ENCODE peak calls at places on chromosomes 16 and 17, in six cellular contexts. X, D, V, L, H and F are unnamed samples.

GRCh38 chr17:7559307-7560171 is 989 bp downstream of the TNFSF13 start:
- DNase-seq in X (no peak), D (no peak), V (no peak), L (no peak), H (no peak), F (no peak)

GRCh38 chr16:28139530-28139929 is 72.2 kb downstream of the XPO6 start:
- DNase-seq in X (no peak), D (no peak), V (no peak), L (no peak), H (peak), F (no peak)

GRCh38 chr16:88722784-88723506 is 16.6 kb downstream of the CTU2 start:
- DNase-seq in X (no peak), D (no peak), V (no peak), L (no peak), H (no peak), F (no peak)

GRCh38 chr17:68682913-68683312 is 81.7 kb upstream of the FAM20A start:
- DNase-seq in X (no peak), D (no peak), V (no peak), L (no peak), H (peak), F (no peak)

GRCh38 chr16:6573577-6573976 is 759.1 kb upstream of the RBFOX1 start:
- DNase-seq in X (no peak), D (no peak), V (peak), L (no peak), H (no peak), F (peak)

GRCh38 chr16:28237754-28238357 is 26.1 kb upstream of the XPO6 start:
- DNase-seq in X (no peak), D (no peak), V (no peak), L (no peak), H (no peak), F (no peak)

GRCh38 chr16:85227262-85227923 is 115.1 kb upstream of the CIBAR2 start:
- DNase-seq in X (no peak), D (no peak), V (no peak), L (no peak), H (no peak), F (no peak)

GRCh38 chr16:89502319-89502843 is 5.8 kb upstream of the SPG7 start:
- DNase-seq in X (no peak), D (no peak), V (no peak), L (no peak), H (no peak), F (no peak)

GRCh38 chr17:78268960-78269892 is 37.8 kb downstream of the TMEM235 start:
- DNase-seq in X (no peak), D (no peak), V (no peak), L (peak), H (no peak), F (no peak)

GRCh38 chr17:16438557-16439302 is 23.4 kb downstream of the TRPV2 start:
- DNase-seq in X (peak), D (peak), V (peak), L (peak), H (peak), F (peak)

GRCh38 chr17:48729335-48730239 is 1.0 kb upstream of the HOXB13 start:
- DNase-seq in X (peak), D (no peak), V (no peak), L (no peak), H (no peak), F (no peak)

GRCh38 chr16:87123356-87124001 is 193.7 kb downstream of the C16orf95 start:
- DNase-seq in X (no peak), D (no peak), V (no peak), L (no peak), H (no peak), F (no peak)

GRCh38 chr16:81755915-81756644 is 23.0 kb upstream of the PLCG2 start:
- DNase-seq in X (no peak), D (no peak), V (no peak), L (no peak), H (no peak), F (no peak)

GRCh38 chr17:4375039-4375748 is 8.7 kb upstream of the UBE2G1 start:
- DNase-seq in X (no peak), D (no peak), V (no peak), L (no peak), H (no peak), F (no peak)

GRCh38 chr16:69567031-69567680 is 1.4 kb downstream of the NFAT5 start:
- DNase-seq in X (peak), D (no peak), V (no peak), L (no peak), H (peak), F (no peak)

GRCh38 chr17:46811978-46812583 is 6.4 kb downstream of the WNT3 start:
- DNase-seq in X (no peak), D (no peak), V (no peak), L (peak), H (peak), F (no peak)

GRCh38 chr17:51150932-51151331 is 2.4 kb upstream of the NME1 start:
- DNase-seq in X (no peak), D (no peak), V (no peak), L (no peak), H (no peak), F (no peak)

GRCh38 chr16:69199382-69199781 is 12.4 kb downstream of the SNTB2 start:
- DNase-seq in X (no peak), D (no peak), V (no peak), L (peak), H (peak), F (no peak)

GRCh38 chr17:9828296-9829059 is 2.8 kb downstream of the GLP2R start:
- DNase-seq in X (no peak), D (no peak), V (no peak), L (peak), H (no peak), F (no peak)

GRCh38 chr17:58265902-58266875 is 14.5 kb downstream of the MPO start:
- DNase-seq in X (no peak), D (no peak), V (no peak), L (no peak), H (no peak), F (no peak)

GRCh38 chr17:59695943-59696681 is 11.1 kb downstream of the PTRH2 start:
- DNase-seq in X (no peak), D (no peak), V (no peak), L (peak), H (peak), F (no peak)

GRCh38 chr17:77419547-77420475 is 279.0 kb downstream of the SEC14L1 start:
- DNase-seq in X (no peak), D (no peak), V (no peak), L (peak), H (no peak), F (no peak)

GRCh38 chr17:14301279-14301760 is 439 bp downstream of the HS3ST3B1 start:
- DNase-seq in X (no peak), D (no peak), V (no peak), L (no peak), H (peak), F (no peak)

GRCh38 chr17:68942389-68942788 is 12.8 kb downstream of the ABCA8 start:
- DNase-seq in X (no peak), D (no peak), V (no peak), L (no peak), H (no peak), F (no peak)

GRCh38 chr16:2687531-2688308 is 5.4 kb downstream of the KCTD5 start:
- DNase-seq in X (no peak), D (no peak), V (no peak), L (no peak), H (no peak), F (peak)

GRCh38 chr16:46748775-46749705 is 896 bp upstream of the MYLK3 start:
- DNase-seq in X (no peak), D (no peak), V (no peak), L (no peak), H (no peak), F (peak)

GRCh38 chr16:10964039-10964890 is 19.9 kb downstream of the CLEC16A start:
- DNase-seq in X (peak), D (peak), V (peak), L (peak), H (peak), F (peak)

GRCh38 chr17:67467500-67468481 is 90.7 kb downstream of the PITPNC1 start:
- DNase-seq in X (no peak), D (no peak), V (no peak), L (peak), H (no peak), F (no peak)

GRCh38 chr16:75012380-75013081 is 13.7 kb downstream of the ZNRF1 start:
- DNase-seq in X (no peak), D (no peak), V (no peak), L (no peak), H (no peak), F (no peak)

GRCh38 chr17:81599719-81600486 is 37.0 kb downstream of the NPLOC4 start:
- DNase-seq in X (no peak), D (no peak), V (no peak), L (peak), H (peak), F (no peak)

GRCh38 chr17:46092996-46093395 is 93.9 kb downstream of the STH start:
- DNase-seq in X (no peak), D (no peak), V (no peak), L (no peak), H (peak), F (no peak)

GRCh38 chr17:70144260-70144846 is 25.0 kb upstream of the KCNJ2 start:
- DNase-seq in X (peak), D (no peak), V (no peak), L (peak), H (peak), F (no peak)

GRCh38 chr17:9767432-9767991 is 23.9 kb downstream of the DHRS7C start:
- DNase-seq in X (no peak), D (no peak), V (no peak), L (no peak), H (no peak), F (no peak)